ENCODE peak calls at places on chromosomes 13 and 19, in seven cellular contexts. L, U, M, G, C, B and X are unnamed samples. For H3K9me3, the result is how much of the 10 kb centered on the place peaks cover.

GRCh38 chr13:42977219-42977659 is 14.8 kb downstream of the EPSTI1 start:
- DNase-seq in B (no peak), U (no peak), L (no peak), C (no peak), G (no peak), M (no peak), X (no peak)

GRCh38 chr19:907183-907853 is 5.7 kb downstream of the R3HDM4 start:
- DNase-seq in M (peak), U (no peak), C (peak), L (peak), G (peak), B (no peak), X (no peak)

GRCh38 chr13:27425151-27425917 is 915 bp downstream of the GTF3A start:
- DNase-seq in G (no peak), U (no peak), C (no peak), B (no peak), L (no peak), M (peak), X (no peak)

GRCh38 chr13:97148894-97149293 is 73.2 kb upstream of the MBNL2 start:
- DNase-seq in B (no peak), M (no peak), C (no peak), L (no peak), U (no peak), G (no peak), X (no peak)

GRCh38 chr13:35672611-35673010 is 196.1 kb upstream of the MAB21L1 start:
- DNase-seq in G (no peak), B (no peak), L (no peak), C (no peak), U (no peak), M (no peak), X (no peak)

GRCh38 chr19:47778089-47778953 is at the start of gene SELENOW:
- DNase-seq in U (peak), G (peak), M (peak), C (peak), L (peak), B (peak), X (peak)

GRCh38 chr19:54660967-54661366 is 1.8 kb upstream of the LILRB4 start:
- DNase-seq in B (no peak), U (no peak), G (no peak), L (no peak), M (no peak), C (no peak), X (no peak)

GRCh38 chr13:109344552-109345157 is 441.7 kb downstream of the IRS2 start:
- DNase-seq in C (no peak), M (no peak), L (no peak), B (no peak), G (no peak), U (no peak), X (no peak)

GRCh38 chr13:97810152-97810551 is 143.3 kb upstream of the IPO5 start:
- DNase-seq in G (no peak), B (no peak), L (no peak), C (no peak), M (no peak), U (no peak), X (no peak)

GRCh38 chr13:113648218-113648615 is 9.8 kb downstream of the ATP4B start:
- DNase-seq in L (peak), M (no peak), C (peak), B (no peak), U (no peak), G (peak), X (peak)

GRCh38 chr19:22627526-22627925 is 6.6 kb upstream of the ZNF492 start:
- DNase-seq in M (no peak), G (no peak), C (no peak), U (no peak), B (no peak), L (no peak), X (no peak)

GRCh38 chr19:22628401-22628800 is 5.7 kb upstream of the ZNF492 start:
- DNase-seq in M (no peak), L (no peak), C (no peak), G (peak), B (no peak), U (no peak), X (no peak)

GRCh38 chr19:22623841-22624221 is 10.3 kb upstream of the ZNF492 start:
- DNase-seq in U (no peak), L (no peak), G (peak), C (peak), B (no peak), M (no peak), X (no peak)

GRCh38 chr19:22622901-22623840 is 11.0 kb upstream of the ZNF492 start:
- DNase-seq in B (no peak), U (no peak), M (no peak), C (peak), G (peak), L (no peak), X (peak)

GRCh38 chr19:22625266-22626035 is 8.7 kb upstream of the ZNF492 start:
- DNase-seq in C (peak), L (no peak), U (no peak), M (no peak), G (peak), B (no peak), X (no peak)
- H3K9me3 ChIP-seq in C (under half), L (under half), U (half or more), M (under half), G (under half), B (under half), X (under half)

GRCh38 chr19:15539638-15540037 is 31.3 kb downstream of the CYP4F22 start:
- DNase-seq in L (no peak), C (no peak), U (no peak), B (no peak), M (no peak), G (no peak), X (no peak)
- H3K9me3 ChIP-seq in L (under half), C (under half), U (under half), B (under half), M (under half), G (under half), X (under half)

DNA sequence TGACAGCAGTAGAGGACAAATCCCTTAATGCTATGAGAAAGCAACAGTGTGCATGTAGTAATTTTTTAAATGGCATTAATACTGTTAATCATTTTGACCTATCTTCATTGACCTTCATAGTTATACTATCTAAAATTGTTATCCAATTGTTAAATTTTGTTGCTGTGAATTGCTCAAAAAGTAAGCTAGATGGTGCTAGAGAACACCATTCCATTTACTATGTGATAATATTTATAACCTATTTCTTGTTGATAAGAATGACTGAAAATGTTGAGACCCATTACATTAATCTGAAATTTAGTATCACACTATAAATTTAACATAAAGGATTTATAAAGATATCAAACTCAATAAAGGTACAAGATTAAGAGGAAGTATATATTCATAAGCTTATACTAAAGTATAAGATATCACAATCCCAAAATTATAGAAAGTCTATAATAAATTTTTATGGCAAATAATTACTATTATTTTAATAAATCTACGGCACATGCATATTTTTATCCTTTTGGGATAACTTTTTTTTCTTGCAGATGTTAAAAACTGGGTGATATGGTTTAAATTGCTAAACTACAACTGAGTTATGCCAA is 1573.3 kb downstream of the PCDH9 start:
- DNase-seq in L (no peak), G (no peak), U (no peak), M (no peak), C (no peak), B (no peak), X (no peak)
- H3K9me3 ChIP-seq in L (under half), G (under half), U (under half), M (under half), C (under half), B (under half), X (under half)

DNA sequence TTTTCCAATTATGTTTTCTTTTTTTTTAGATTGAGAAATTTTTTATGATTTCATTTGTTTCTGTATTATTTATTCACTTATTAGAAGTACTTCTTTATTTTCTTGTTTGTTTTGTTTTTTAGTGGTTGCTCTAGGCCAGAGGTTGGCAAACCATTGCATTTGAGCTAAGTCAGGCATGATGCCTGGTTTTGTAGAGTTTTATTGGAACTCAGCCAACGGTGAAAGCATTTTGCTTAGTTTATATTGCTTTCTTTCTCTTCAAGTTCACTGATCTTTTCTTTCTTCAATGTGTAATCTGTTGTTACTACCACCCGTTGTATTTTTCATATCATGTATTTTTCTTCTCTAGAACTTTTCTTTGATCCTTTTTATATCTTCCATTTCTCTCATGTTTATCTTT is 19.7 kb downstream of the ZNF567 start:
- DNase-seq in B (no peak), U (no peak), G (no peak), C (no peak), L (no peak), M (no peak), X (no peak)
- H3K9me3 ChIP-seq in B (under half), U (half or more), G (under half), C (half or more), L (half or more), M (half or more), X (under half)